ENCODE peak calls at places on chromosomes 13 and 19, in six cellular contexts. C is colonic mucosa; G is activated CD4-positive, CD25-positive, alpha-beta regulatory T cell treated with anti-CD3 and anti-CD28 coated beads, Interleukin-2, amount 50 U/mL, for 16 hours; R is AG10803; Y is posterior vena cava; O is stimulated activated CD8-positive, alpha-beta memory T cell treated with anti-CD3 and anti-CD28 coated beads, Interleukin-15, amount 100 ng/mL, for 1 hour. I is an unnamed sample.
A peak's percentile ranks its signal among the peaks of the same experiment; 100 is the strongest.

GRCh38 chr19:47111081-47111589 is 2.4 kb downstream of the ZC3H4 start:
- DNase-seq in C (peak; percentile 36), Y (no peak), R (no peak), G (no peak), O (no peak), I (peak; percentile 89)

GRCh38 chr13:34816118-34816517 is 126.0 kb upstream of the NBEA start:
- DNase-seq in C (no peak), R (no peak), Y (no peak), O (no peak), G (no peak), I (no peak)

GRCh38 chr19:11418166-11418517 is 972 bp downstream of the RGL3 start:
- DNase-seq in O (no peak), C (no peak), R (no peak), Y (no peak), G (no peak), I (no peak)

GRCh38 chr13:88919970-88920628 is 1248.9 kb downstream of the SLITRK5 start:
- DNase-seq in R (no peak), Y (no peak), G (no peak), O (no peak), C (no peak), I (no peak)

GRCh38 chr13:29428310-29428991 is 167.0 kb downstream of the SLC7A1 start:
- DNase-seq in Y (no peak), G (no peak), O (no peak), C (no peak), R (no peak), I (no peak)

GRCh38 chr19:52942371-52943133 is 19.3 kb upstream of the ZNF888 start:
- DNase-seq in Y (peak; percentile 98), O (peak; percentile 91), R (peak; percentile 76), G (peak; percentile 89), C (peak; percentile 98), I (peak; percentile 99)

GRCh38 chr19:14002571-14003278 is 3.4 kb downstream of the RFX1 start:
- DNase-seq in Y (no peak), O (no peak), C (no peak), R (no peak), G (no peak), I (no peak)

GRCh38 chr19:45716314-45717130 is 14.2 kb downstream of the FBXO46 start:
- DNase-seq in O (no peak), C (peak; percentile 44), R (peak; percentile 31), Y (no peak), G (no peak), I (no peak)

GRCh38 chr19:3387645-3388589 is 21.5 kb downstream of the NFIC start:
- DNase-seq in O (no peak), Y (peak; percentile 92), C (peak; percentile 92), R (peak; percentile 84), G (no peak), I (peak; percentile 87)

GRCh38 chr13:100528820-100529219 is 59.8 kb downstream of the GGACT start:
- DNase-seq in C (no peak), R (no peak), Y (no peak), O (no peak), G (no peak), I (no peak)

GRCh38 chr13:33524086-33524485 is 238.5 kb upstream of the STARD13 start:
- DNase-seq in Y (no peak), O (no peak), C (no peak), G (no peak), R (peak; percentile 90), I (no peak)

GRCh38 chr19:8596168-8596567 is 14.3 kb downstream of the ADAMTS10 start:
- DNase-seq in O (no peak), G (no peak), R (no peak), C (no peak), Y (no peak), I (no peak)

GRCh38 chr13:112234131-112234875 is 141.9 kb upstream of the SPACA7 start:
- DNase-seq in O (no peak), R (no peak), G (no peak), Y (peak; percentile 52), C (no peak), I (peak; percentile 69)

GRCh38 chr13:60329221-60329983 is 67.6 kb upstream of the TDRD3 start:
- DNase-seq in C (peak; percentile 42), Y (no peak), O (no peak), G (no peak), R (peak; percentile 17), I (no peak)

I was measured in spleen.